ENCODE peak calls at places on chromosomes 4 and X, in eight cellular contexts. F is ascending aorta, J is cardiac fibroblast, S is hepatocyte, K is pancreas, W is psoas muscle, M is kidney, B is H1. T is an unnamed sample.

GRCh38 chr4:48081196-48081595 is 52.9 kb downstream of the TXK start:
- DNase-seq in K (no peak), W (no peak), M (no peak), S (no peak), B (no peak), J (no peak), F (no peak), T (no peak)

GRCh38 chrX:15877380-15877779 is 22.8 kb upstream of the AP1S2 start:
- DNase-seq in F (no peak), M (no peak), S (no peak), W (peak; percentile 64), J (peak; percentile 58), B (no peak), K (no peak), T (no peak)

GRCh38 chr4:127174168-127174567 is 458.6 kb upstream of the INTU start:
- DNase-seq in W (no peak), K (no peak), M (no peak), S (no peak), J (no peak), B (no peak), F (no peak), T (no peak)

GRCh38 chr4:1846580-1846979 is 9.4 kb downstream of the LETM1 start:
- DNase-seq in B (no peak), M (no peak), F (no peak), S (no peak), K (no peak), W (no peak), J (no peak), T (no peak)

GRCh38 chr4:3470244-3471097 is 7.4 kb downstream of the DOK7 start:
- DNase-seq in S (no peak), B (no peak), K (peak; percentile 58), F (no peak), W (peak; percentile 28), J (peak; percentile 24), M (peak; percentile 46), T (peak; percentile 79)

GRCh38 chr4:185017964-185018772 is at the start of gene HELT:
- DNase-seq in J (no peak), M (no peak), W (no peak), S (no peak), K (no peak), B (no peak), F (no peak), T (no peak)

GRCh38 chr4:150078041-150078995 is at the start of gene DCLK2:
- DNase-seq in K (peak; percentile 85), M (peak; percentile 91), J (peak; percentile 95), W (peak; percentile 84), B (peak; percentile 3), S (peak; percentile 79), F (peak; percentile 91), T (peak; percentile 31)

GRCh38 chrX:123731987-123732678 is 719 bp downstream of the THOC2 start:
- DNase-seq in J (peak; percentile 34), W (no peak), B (no peak), M (peak; percentile 74), S (peak; percentile 41), K (peak; percentile 63), F (no peak), T (no peak)

GRCh38 chr4:48173055-48173991 is 39.3 kb upstream of the TXK start:
- DNase-seq in S (peak; percentile 35), M (no peak), F (no peak), J (peak; percentile 3), B (no peak), W (no peak), K (no peak), T (no peak)

GRCh38 chr4:26023191-26023972 is 109.4 kb downstream of the SMIM20 start:
- DNase-seq in W (no peak), J (peak; percentile 27), F (no peak), M (no peak), K (no peak), S (no peak), B (no peak), T (no peak)

GRCh38 chrX:30141966-30142365 is 73.4 kb upstream of the MAGEB2 start:
- DNase-seq in B (no peak), M (no peak), W (no peak), S (peak; percentile 32), J (peak; percentile 54), F (no peak), K (no peak), T (no peak)

DNA sequence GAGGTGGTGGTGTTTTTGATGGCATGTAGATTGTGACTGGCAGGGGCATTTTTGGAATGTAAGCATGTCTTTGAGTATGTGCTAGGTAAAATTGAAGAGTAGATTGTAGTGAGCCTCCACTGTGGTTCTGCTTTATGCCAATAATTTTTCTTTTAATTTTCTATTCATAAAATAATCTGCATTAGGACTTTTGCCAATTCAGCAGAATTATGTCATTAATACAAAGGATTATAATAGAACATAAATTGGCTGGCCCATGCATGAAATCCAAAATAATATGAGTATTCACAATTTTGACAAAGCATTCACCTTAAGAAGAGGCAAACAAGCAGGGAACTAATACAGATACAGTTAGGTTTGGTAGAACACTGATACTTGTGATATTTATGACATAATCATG is 14.9 kb upstream of the TMPRSS11E start:
- DNase-seq in M (no peak), W (no peak), S (no peak), B (no peak), K (no peak), F (no peak), J (no peak), T (no peak)
- TF ChIP-seq CTCF in M (no peak), W (no peak), S (no peak), B (no peak), K (no peak), F (no peak), J (no peak), T (no peak)

GRCh38 chrX:133968109-133968508 is 17.3 kb downstream of the GPC3 start:
- DNase-seq in B (no peak), S (no peak), M (no peak), W (no peak), K (no peak), J (no peak), F (no peak), T (no peak)

GRCh38 chrX:133969191-133969590 is 16.2 kb downstream of the GPC3 start:
- DNase-seq in K (no peak), W (no peak), M (no peak), B (no peak), J (no peak), F (no peak), S (no peak), T (no peak)

GRCh38 chrX:133972916-133973315 is 12.5 kb downstream of the GPC3 start:
- DNase-seq in B (no peak), W (no peak), M (no peak), F (no peak), S (no peak), K (no peak), J (no peak), T (no peak)

GRCh38 chrX:133971586-133971985 is 13.8 kb downstream of the GPC3 start:
- DNase-seq in W (no peak), J (no peak), S (no peak), F (no peak), M (no peak), B (no peak), K (no peak), T (no peak)

GRCh38 chrX:133970021-133970550 is 15.3 kb downstream of the GPC3 start:
- DNase-seq in K (no peak), W (no peak), F (no peak), B (no peak), M (no peak), J (no peak), S (no peak), T (no peak)
- H3K4me3 ChIP-seq in K (no peak overlapping the region), W (no peak overlapping the region), F (no peak overlapping the region), B (no peak overlapping the region), M (no peak overlapping the region), J (no peak overlapping the region), S (no peak overlapping the region), T (no peak overlapping the region)

DNA sequence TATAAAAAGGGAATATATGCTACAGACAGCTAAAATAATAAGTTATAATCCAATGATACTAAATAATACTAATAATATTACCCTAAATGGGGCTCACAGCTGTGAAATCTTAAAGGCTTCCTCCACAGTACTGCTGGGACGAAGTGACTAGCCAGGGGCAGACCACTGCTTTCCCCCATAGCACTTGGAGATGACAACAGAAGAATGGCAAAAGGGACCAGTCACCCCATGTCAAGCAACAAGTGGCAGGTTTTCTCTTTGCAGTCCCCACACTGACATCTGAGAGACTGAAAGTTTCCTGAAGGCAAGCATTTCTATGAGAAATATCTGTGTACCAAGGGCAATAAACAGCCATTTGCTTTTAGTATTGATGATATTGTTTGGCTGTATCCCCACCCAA is 173.5 kb upstream of the GPC4 start:
- DNase-seq in S (no peak), W (no peak), K (no peak), J (no peak), B (no peak), F (no peak), M (no peak), T (no peak)
- TF ChIP-seq CTCF in S (no peak), W (no peak), K (no peak), J (no peak), B (no peak), F (no peak), M (no peak), T (no peak)

GRCh38 chrX:125295337-125295736 is 24.3 kb upstream of the TEX13C start:
- DNase-seq in S (no peak), F (no peak), W (no peak), K (no peak), J (no peak), B (no peak), M (no peak), T (no peak)

GRCh38 chrX:125291124-125291523 is 28.5 kb upstream of the TEX13C start:
- DNase-seq in M (no peak), F (no peak), W (no peak), K (no peak), S (no peak), J (no peak), B (no peak), T (no peak)

GRCh38 chrX:125289920-125290319 is 29.8 kb upstream of the TEX13C start:
- DNase-seq in F (no peak), W (no peak), J (no peak), B (no peak), M (no peak), K (no peak), S (no peak), T (no peak)

GRCh38 chrX:125298871-125299270 is 20.8 kb upstream of the TEX13C start:
- DNase-seq in F (no peak), J (no peak), B (no peak), W (no peak), K (no peak), S (no peak), M (no peak), T (no peak)

DNA sequence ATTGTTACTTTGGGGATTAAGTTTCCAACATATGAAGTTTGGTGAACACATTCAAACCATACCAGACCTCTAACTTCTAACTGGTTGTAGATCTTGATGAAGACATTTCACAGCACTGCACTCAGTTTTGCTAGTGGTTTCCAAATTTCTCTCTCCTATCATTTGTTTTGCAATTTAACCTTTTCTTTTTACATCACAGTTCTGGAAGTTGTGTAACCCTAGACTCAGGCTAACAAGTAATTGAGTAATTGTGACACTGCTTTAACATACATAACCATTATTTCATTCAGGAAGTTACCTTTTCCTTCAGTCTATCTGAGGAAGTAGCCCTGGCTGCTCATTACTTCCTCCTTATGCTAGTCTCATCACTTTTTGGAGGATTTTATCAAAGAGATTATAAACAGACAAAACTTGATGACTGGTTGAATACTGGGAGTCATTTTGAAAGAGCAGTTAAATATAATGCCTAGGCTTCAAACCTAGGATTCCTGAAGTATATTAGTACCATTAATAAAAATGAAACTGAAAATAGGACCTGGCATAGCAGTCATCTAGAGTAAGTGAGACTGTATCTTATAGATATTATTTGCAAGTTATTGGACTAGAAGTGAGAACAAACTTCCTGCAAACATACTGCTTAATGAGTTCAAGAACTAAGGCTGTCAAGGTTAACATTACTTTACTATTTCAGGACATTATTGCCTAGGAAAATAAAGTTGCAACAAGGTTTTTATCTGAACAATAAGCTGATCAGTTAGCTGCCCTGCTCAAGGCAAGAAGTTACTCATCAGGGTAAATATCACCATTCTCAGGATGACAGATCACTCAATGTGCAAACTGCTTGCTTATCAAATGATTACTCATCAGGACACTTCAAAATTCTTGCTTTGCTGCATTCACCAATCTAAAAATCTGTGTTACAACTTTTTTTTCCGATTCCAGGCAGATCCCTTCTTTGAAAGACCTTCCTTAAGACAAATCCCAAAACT is 25.6 kb upstream of the TEX13C start:
- DNase-seq in W (no peak), K (no peak), B (no peak), J (no peak), M (no peak), S (no peak), F (no peak), T (no peak)
- H3K4me3 ChIP-seq in W (no peak overlapping the region), K (no peak overlapping the region), B (no peak overlapping the region), J (no peak overlapping the region), M (no peak overlapping the region), S (no peak overlapping the region), F (no peak overlapping the region), T (no peak overlapping the region)

T was measured in LNCaP clone FGC.